ENCODE peak calls at places on chromosomes 12 and 14, in nine cellular contexts. E is astrocyte of the spinal cord, T is GM03348, D is cardiac septum, V is NCI-H69, O is ACHN, R is MM.1S, M is posterior cingulate gyrus, G is kidney tubule cell. S is an unnamed sample.

GRCh38 chr12:51439330-51439729 is 14.7 kb downstream of the SLC4A8 start:
- DNase-seq in T (no peak), V (no peak), E (no peak), M (no peak), O (no peak), D (no peak), G (no peak), R (no peak), S (no peak)

GRCh38 chr12:6444031-6444430 is 724 bp upstream of the CD27 start:
- DNase-seq in R (no peak), V (no peak), O (no peak), M (no peak), E (no peak), D (peak; percentile 22), G (no peak), T (no peak), S (no peak)

GRCh38 chr14:54738009-54738408 is 164.6 kb downstream of the GCH1 start:
- DNase-seq in T (no peak), D (no peak), V (peak; percentile 37), R (no peak), G (no peak), M (no peak), O (no peak), E (no peak), S (no peak)

GRCh38 chr12:92107621-92108131 is 38.0 kb downstream of the BTG1 start:
- DNase-seq in G (no peak), O (no peak), D (no peak), E (no peak), V (peak; percentile 98), R (no peak), M (no peak), T (no peak), S (peak; percentile 70)

GRCh38 chr14:99043258-99043615 is 228.8 kb downstream of the BCL11B start:
- DNase-seq in G (no peak), V (no peak), D (no peak), T (no peak), E (no peak), M (no peak), O (no peak), R (no peak), S (no peak)

GRCh38 chr14:36510874-36511273 is 9.2 kb downstream of the NKX2-1 start:
- DNase-seq in D (no peak), O (no peak), M (no peak), G (no peak), T (no peak), E (no peak), V (no peak), R (no peak), S (no peak)

GRCh38 chr14:90191154-90191553 is 65.2 kb upstream of the PSMC1 start:
- DNase-seq in G (no peak), E (no peak), M (no peak), T (no peak), D (no peak), R (no peak), V (no peak), O (no peak), S (no peak)

GRCh38 chr14:76948213-76948947 is 80.1 kb downstream of the IRF2BPL start:
- DNase-seq in M (no peak), G (peak; percentile 60), T (no peak), V (peak; percentile 41), R (no peak), E (no peak), D (no peak), O (no peak), S (no peak)

GRCh38 chr12:104671407-104672095 is 214.8 kb downstream of the CHST11 start:
- DNase-seq in V (peak; percentile 33), E (peak; percentile 84), M (no peak), O (peak; percentile 100), R (peak; percentile 65), D (peak; percentile 94), G (peak; percentile 99), T (peak; percentile 84), S (no peak)

GRCh38 chr12:126036348-126036747 is 971.1 kb downstream of the AACS start:
- DNase-seq in G (no peak), V (no peak), T (no peak), R (no peak), M (no peak), E (no peak), D (no peak), O (no peak), S (no peak)

GRCh38 chr12:124667671-124668337 is 100.4 kb upstream of the NCOR2 start:
- DNase-seq in T (no peak), D (no peak), O (no peak), G (no peak), E (no peak), R (no peak), V (peak; percentile 95), M (no peak), S (no peak)

GRCh38 chr12:122399592-122400373 is 22.7 kb downstream of the CLIP1 start:
- DNase-seq in T (peak; percentile 73), V (peak; percentile 80), M (peak; percentile 50), D (peak; percentile 82), G (peak; percentile 85), E (peak; percentile 87), O (peak; percentile 95), R (peak; percentile 52), S (peak; percentile 82)

S was measured in NCI-H2171 treated with DMSO at 0.1 percent for 48 hours.